ENCODE peak calls at places on chromosomes 5 and 9, in eight cellular contexts. J is activated naive CD4-positive, alpha-beta T cell; U is CD8-positive, alpha-beta memory T cell; P is HAP-1; F is NCI-H1417 treated with DMSO at 0.1 percent for 48 hours; Q is GM20000; H is M059J; O is ACHN. B is an unnamed sample.

GRCh38 chr9:7240569-7241311 is 483.0 kb downstream of the KDM4C start:
- DNase-seq in J (no peak), H (no peak), O (no peak), F (no peak), U (no peak), P (peak), Q (no peak), B (no peak)

GRCh38 chr9:40928803-40929487 is 199.5 kb downstream of the FOXD4L6 start:
- DNase-seq in U (no peak), Q (no peak), J (no peak), F (no peak), H (no peak), P (no peak), O (no peak), B (no peak)

GRCh38 chr5:32027717-32028321 is 146.3 kb downstream of the GOLPH3 start:
- DNase-seq in J (no peak), Q (no peak), H (peak), F (no peak), P (no peak), O (peak), U (no peak), B (no peak)

GRCh38 chr5:106875591-106876297 is 795.0 kb downstream of the EFNA5 start:
- DNase-seq in Q (peak), H (peak), P (no peak), O (peak), J (no peak), F (no peak), U (no peak), B (peak)

GRCh38 chr5:74386571-74387334 is 253.8 kb downstream of the ENC1 start:
- DNase-seq in J (no peak), O (peak), F (no peak), P (no peak), Q (no peak), U (no peak), H (peak), B (no peak)

GRCh38 chr9:137311971-137312851 is 10.1 kb upstream of the NRARP start:
- DNase-seq in P (no peak), Q (peak), O (no peak), F (no peak), U (no peak), J (no peak), H (no peak), B (no peak)

GRCh38 chr9:4116091-4116581 is 183.7 kb downstream of the GLIS3 start:
- DNase-seq in Q (no peak), U (no peak), P (no peak), F (no peak), H (peak), J (no peak), O (no peak), B (no peak)

GRCh38 chr9:133814586-133815090 is 76.5 kb upstream of the SARDH start:
- DNase-seq in U (no peak), P (no peak), J (no peak), Q (no peak), F (no peak), O (no peak), H (no peak), B (no peak)

GRCh38 chr9:108205276-108205675 is 650.5 kb downstream of the ACTL7B start:
- DNase-seq in U (no peak), J (no peak), P (no peak), F (no peak), H (peak), Q (no peak), O (no peak), B (no peak)

GRCh38 chr5:142753114-142753764 is 16.9 kb upstream of the ARHGAP26 start:
- DNase-seq in F (no peak), Q (no peak), H (peak), U (no peak), P (no peak), O (no peak), J (no peak), B (no peak)

GRCh38 chr9:126690431-126691051 is 76.8 kb downstream of the LMX1B start:
- DNase-seq in U (peak), F (no peak), J (peak), H (no peak), O (peak), Q (peak), P (peak), B (no peak)

GRCh38 chr9:97419315-97419867 is 7.5 kb downstream of the TDRD7 start:
- DNase-seq in U (no peak), J (no peak), Q (no peak), O (peak), P (no peak), H (peak), F (no peak), B (no peak)

GRCh38 chr9:114223564-114224246 is 68.4 kb downstream of the COL27A1 start:
- DNase-seq in P (no peak), J (no peak), Q (no peak), U (no peak), F (no peak), H (peak), O (peak), B (no peak)

GRCh38 chr5:124706729-124707361 is 39.6 kb downstream of the ZNF608 start:
- DNase-seq in U (no peak), F (peak), O (no peak), Q (no peak), H (no peak), P (no peak), J (no peak), B (no peak)

GRCh38 chr9:119005162-119005561 is 364.1 kb downstream of the BRINP1 start:
- DNase-seq in O (peak), P (no peak), Q (no peak), H (peak), U (no peak), J (no peak), F (no peak), B (no peak)

GRCh38 chr9:69186841-69187611 is 12.9 kb downstream of the TJP2 start:
- DNase-seq in H (peak), Q (no peak), O (no peak), F (no peak), P (no peak), J (no peak), U (no peak), B (no peak)

GRCh38 chr9:114371986-114372917 is 15.5 kb downstream of the AKNA start:
- DNase-seq in Q (peak), F (no peak), P (no peak), U (peak), H (peak), O (peak), J (no peak), B (peak)

GRCh38 chr9:127123239-127123935 is 952 bp upstream of the ANGPTL2 start:
- DNase-seq in P (no peak), F (peak), H (no peak), Q (no peak), J (no peak), O (no peak), U (no peak), B (no peak)

GRCh38 chr5:1769752-1770442 is 29.7 kb downstream of the MRPL36 start:
- DNase-seq in J (no peak), Q (no peak), P (no peak), H (no peak), O (no peak), F (no peak), U (no peak), B (no peak)

GRCh38 chr5:87423755-87424154 is 11.0 kb upstream of the CCNH start:
- DNase-seq in H (no peak), F (no peak), J (no peak), U (no peak), Q (no peak), O (no peak), P (no peak), B (no peak)

GRCh38 chr5:159514229-159514822 is 184.0 kb upstream of the IL12B start:
- DNase-seq in J (no peak), F (no peak), Q (no peak), O (no peak), U (no peak), H (no peak), P (no peak), B (no peak)

GRCh38 chr9:115291841-115292240 is 173.9 kb upstream of the TNC start:
- DNase-seq in F (no peak), H (peak), P (no peak), J (no peak), U (no peak), O (no peak), Q (no peak), B (no peak)

GRCh38 chr5:137560414-137560813 is 61.3 kb upstream of the SPOCK1 start:
- DNase-seq in O (no peak), Q (no peak), U (no peak), F (no peak), H (peak), P (no peak), J (no peak), B (no peak)

B was measured in CD4-positive, CD25-positive, alpha-beta regulatory T cell.